ENCODE peak calls at places on chromosome 20, in five cellular contexts. One of them, this sample, is unnamed.

GRCh38 chr20:38970302-38970701 is 8.2 kb downstream of the DHX35 start:
- DNase-seq in IMR-90: peak
- DNase-seq in choroid plexus epithelial cell: peak
- DNase-seq in kidney: no peak
- DNase-seq in lower lobe of right lung: no peak
- DNase-seq in this sample: no peak

GRCh38 chr20:4957939-4958362 is 43.4 kb downstream of the SLC23A2 start:
- DNase-seq in IMR-90: peak
- DNase-seq in choroid plexus epithelial cell: peak
- DNase-seq in kidney: no peak
- DNase-seq in lower lobe of right lung: no peak
- DNase-seq in this sample: no peak

GRCh38 chr20:32278199-32278643 is 770 bp downstream of the KIF3B start:
- DNase-seq in IMR-90: peak
- DNase-seq in choroid plexus epithelial cell: peak
- DNase-seq in kidney: no peak
- DNase-seq in lower lobe of right lung: no peak
- DNase-seq in this sample: no peak

GRCh38 chr20:58988565-58988882 is 7.5 kb downstream of the NELFCD start:
- DNase-seq in IMR-90: no peak
- DNase-seq in choroid plexus epithelial cell: no peak
- DNase-seq in kidney: no peak
- DNase-seq in lower lobe of right lung: no peak
- DNase-seq in this sample: no peak

GRCh38 chr20:33046412-33046811 is 7.3 kb upstream of the BPIFB3 start:
- DNase-seq in IMR-90: no peak
- DNase-seq in choroid plexus epithelial cell: peak
- DNase-seq in kidney: no peak
- DNase-seq in lower lobe of right lung: no peak
- DNase-seq in this sample: no peak

GRCh38 chr20:49276201-49276894 is 1.5 kb downstream of the ZNFX1 start:
- DNase-seq in IMR-90: peak
- DNase-seq in choroid plexus epithelial cell: peak
- DNase-seq in kidney: no peak
- DNase-seq in lower lobe of right lung: no peak
- DNase-seq in this sample: peak

GRCh38 chr20:45044084-45044573 is 56.8 kb downstream of the KCNS1 start:
- DNase-seq in IMR-90: peak
- DNase-seq in choroid plexus epithelial cell: peak
- DNase-seq in kidney: no peak
- DNase-seq in lower lobe of right lung: no peak
- DNase-seq in this sample: no peak

GRCh38 chr20:57382516-57382915 is 8.7 kb upstream of the RBM38 start:
- DNase-seq in IMR-90: no peak
- DNase-seq in choroid plexus epithelial cell: no peak
- DNase-seq in kidney: no peak
- DNase-seq in lower lobe of right lung: no peak
- DNase-seq in this sample: no peak

GRCh38 chr20:3071610-3072529 is at the start of gene OXT:
- DNase-seq in IMR-90: no peak
- DNase-seq in choroid plexus epithelial cell: no peak
- DNase-seq in kidney: peak
- DNase-seq in lower lobe of right lung: peak
- DNase-seq in this sample: no peak

GRCh38 chr20:53847843-53848185 is 222.6 kb downstream of the BCAS1 start:
- DNase-seq in IMR-90: no peak
- DNase-seq in choroid plexus epithelial cell: no peak
- DNase-seq in kidney: no peak
- DNase-seq in lower lobe of right lung: no peak
- DNase-seq in this sample: no peak

GRCh38 chr20:44326391-44327159 is 10.3 kb upstream of the R3HDML start:
- DNase-seq in IMR-90: no peak
- DNase-seq in choroid plexus epithelial cell: no peak
- DNase-seq in kidney: no peak
- DNase-seq in lower lobe of right lung: no peak
- DNase-seq in this sample: no peak

GRCh38 chr20:57433658-57434389 is 42.6 kb downstream of the RBM38 start:
- DNase-seq in IMR-90: no peak
- DNase-seq in choroid plexus epithelial cell: no peak
- DNase-seq in kidney: no peak
- DNase-seq in lower lobe of right lung: no peak
- DNase-seq in this sample: no peak

GRCh38 chr20:57834306-57834863 is 124.6 kb upstream of the PMEPA1 start:
- DNase-seq in IMR-90: no peak
- DNase-seq in choroid plexus epithelial cell: no peak
- DNase-seq in kidney: no peak
- DNase-seq in lower lobe of right lung: no peak
- DNase-seq in this sample: no peak

GRCh38 chr20:16260911-16261310 is 312.3 kb downstream of the KIF16B start:
- DNase-seq in IMR-90: no peak
- DNase-seq in choroid plexus epithelial cell: peak
- DNase-seq in kidney: no peak
- DNase-seq in lower lobe of right lung: no peak
- DNase-seq in this sample: no peak

GRCh38 chr20:19764207-19764606 is 6.1 kb downstream of the RIN2 start:
- DNase-seq in IMR-90: peak
- DNase-seq in choroid plexus epithelial cell: no peak
- DNase-seq in kidney: no peak
- DNase-seq in lower lobe of right lung: no peak
- DNase-seq in this sample: no peak

GRCh38 chr20:51750037-51750769 is 18.0 kb downstream of the ATP9A start:
- DNase-seq in IMR-90: peak
- DNase-seq in choroid plexus epithelial cell: peak
- DNase-seq in kidney: peak
- DNase-seq in lower lobe of right lung: peak
- DNase-seq in this sample: peak

GRCh38 chr20:62618622-62619529 is 23.4 kb upstream of the SLCO4A1 start:
- DNase-seq in IMR-90: no peak
- DNase-seq in choroid plexus epithelial cell: no peak
- DNase-seq in kidney: peak
- DNase-seq in lower lobe of right lung: no peak
- DNase-seq in this sample: no peak

GRCh38 chr20:33233129-33233774 is 2.5 kb upstream of the BPIFA1 start:
- DNase-seq in IMR-90: no peak
- DNase-seq in choroid plexus epithelial cell: no peak
- DNase-seq in kidney: no peak
- DNase-seq in lower lobe of right lung: no peak
- DNase-seq in this sample: no peak

GRCh38 chr20:32820000-32820697 is 395 bp downstream of the MAPRE1 start:
- DNase-seq in IMR-90: peak
- DNase-seq in choroid plexus epithelial cell: peak
- DNase-seq in kidney: peak
- DNase-seq in lower lobe of right lung: peak
- DNase-seq in this sample: no peak

GRCh38 chr20:23165964-23166363 is 79.8 kb upstream of the CD93 start:
- DNase-seq in IMR-90: no peak
- DNase-seq in choroid plexus epithelial cell: no peak
- DNase-seq in kidney: no peak
- DNase-seq in lower lobe of right lung: no peak
- DNase-seq in this sample: no peak

GRCh38 chr20:7792131-7792869 is 148.0 kb downstream of the HAO1 start:
- DNase-seq in IMR-90: no peak
- DNase-seq in choroid plexus epithelial cell: no peak
- DNase-seq in kidney: no peak
- DNase-seq in lower lobe of right lung: no peak
- DNase-seq in this sample: no peak

GRCh38 chr20:14879839-14880238 is 542.4 kb upstream of the FLRT3 start:
- DNase-seq in IMR-90: no peak
- DNase-seq in choroid plexus epithelial cell: no peak
- DNase-seq in kidney: no peak
- DNase-seq in lower lobe of right lung: no peak
- DNase-seq in this sample: no peak

GRCh38 chr20:1964659-1965405 is 29.0 kb downstream of the PDYN start:
- DNase-seq in IMR-90: no peak
- DNase-seq in choroid plexus epithelial cell: no peak
- DNase-seq in kidney: no peak
- DNase-seq in lower lobe of right lung: no peak
- DNase-seq in this sample: no peak

GRCh38 chr20:427849-428657 is 20.0 kb downstream of the RBCK1 start:
- DNase-seq in IMR-90: no peak
- DNase-seq in choroid plexus epithelial cell: no peak
- DNase-seq in kidney: no peak
- DNase-seq in lower lobe of right lung: no peak
- DNase-seq in this sample: no peak

GRCh38 chr20:31260326-31260932 is 3.0 kb downstream of the DEFB115 start:
- DNase-seq in IMR-90: no peak
- DNase-seq in choroid plexus epithelial cell: peak
- DNase-seq in kidney: no peak
- DNase-seq in lower lobe of right lung: no peak
- DNase-seq in this sample: no peak
- TF ChIP-seq CTCF in IMR-90: peak
- TF ChIP-seq CTCF in choroid plexus epithelial cell: peak
- TF ChIP-seq CTCF in kidney: no peak
- TF ChIP-seq CTCF in lower lobe of right lung: peak
- TF ChIP-seq CTCF in this sample: peak

DNA sequence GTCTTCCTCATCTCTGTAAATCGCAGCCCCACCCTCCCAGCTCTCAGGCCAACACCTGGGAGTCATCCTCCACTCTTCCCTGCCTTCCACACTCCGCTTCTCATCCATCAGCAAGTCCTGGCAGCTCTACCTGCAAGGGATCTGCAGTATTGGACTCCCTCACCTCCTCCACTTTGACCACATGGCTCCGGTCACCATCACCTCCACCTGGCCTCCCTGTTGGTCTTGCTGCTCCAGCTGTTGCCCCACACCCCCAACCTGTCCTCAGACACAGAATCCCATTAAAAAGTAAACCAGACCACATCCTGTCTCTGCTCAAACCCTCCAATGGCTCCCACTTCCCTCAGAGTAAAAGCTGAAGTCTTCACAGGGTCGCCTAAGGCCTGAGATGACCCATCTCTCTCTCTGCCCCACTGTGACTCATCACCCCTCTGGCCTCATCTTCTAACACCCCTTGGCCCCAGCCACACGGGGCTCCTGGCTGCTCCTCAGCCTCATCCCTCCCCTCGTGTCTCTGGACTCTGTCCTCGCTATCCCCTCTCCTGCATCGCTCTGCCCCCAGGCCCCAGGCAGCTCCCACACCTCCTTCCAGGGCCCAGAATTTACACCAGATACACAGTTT is 185.1 kb upstream of the SULF2 start:
- DNase-seq in IMR-90: no peak
- DNase-seq in choroid plexus epithelial cell: no peak
- DNase-seq in kidney: no peak
- DNase-seq in lower lobe of right lung: no peak
- DNase-seq in this sample: no peak
- H3K4me3 ChIP-seq in IMR-90: no peak
- H3K4me3 ChIP-seq in choroid plexus epithelial cell: no peak
- H3K4me3 ChIP-seq in kidney: no peak
- H3K4me3 ChIP-seq in lower lobe of right lung: no peak
- H3K4me3 ChIP-seq in this sample: no peak

GRCh38 chr20:60857708-60858107 is 394.4 kb upstream of the CDH4 start:
- DNase-seq in IMR-90: peak
- DNase-seq in choroid plexus epithelial cell: peak
- DNase-seq in kidney: no peak
- DNase-seq in lower lobe of right lung: no peak
- DNase-seq in this sample: no peak

GRCh38 chr20:60851826-60852704 is 400.0 kb upstream of the CDH4 start:
- DNase-seq in IMR-90: no peak
- DNase-seq in choroid plexus epithelial cell: peak
- DNase-seq in kidney: no peak
- DNase-seq in lower lobe of right lung: no peak
- DNase-seq in this sample: no peak
- TF ChIP-seq CTCF in IMR-90: peak
- TF ChIP-seq CTCF in choroid plexus epithelial cell: peak
- TF ChIP-seq CTCF in kidney: peak
- TF ChIP-seq CTCF in lower lobe of right lung: peak
- TF ChIP-seq CTCF in this sample: peak

GRCh38 chr20:18588554-18589043 is 745 bp downstream of the DTD1 start:
- DNase-seq in IMR-90: no peak
- DNase-seq in choroid plexus epithelial cell: no peak
- DNase-seq in kidney: no peak
- DNase-seq in lower lobe of right lung: no peak
- DNase-seq in this sample: no peak
- H3K4me3 ChIP-seq in IMR-90: peak
- H3K4me3 ChIP-seq in choroid plexus epithelial cell: peak
- H3K4me3 ChIP-seq in kidney: peak
- H3K4me3 ChIP-seq in lower lobe of right lung: peak
- H3K4me3 ChIP-seq in this sample: peak

GRCh38 chr20:46433051-46433450 is 26.6 kb upstream of the ELMO2 start:
- DNase-seq in IMR-90: no peak
- DNase-seq in choroid plexus epithelial cell: no peak
- DNase-seq in kidney: no peak
- DNase-seq in lower lobe of right lung: no peak
- DNase-seq in this sample: no peak
- TF ChIP-seq CTCF in IMR-90: no peak
- TF ChIP-seq CTCF in choroid plexus epithelial cell: no peak
- TF ChIP-seq CTCF in kidney: no peak
- TF ChIP-seq CTCF in lower lobe of right lung: no peak
- TF ChIP-seq CTCF in this sample: no peak

GRCh38 chr20:25282034-25282781 is 34.3 kb downstream of the PYGB start:
- DNase-seq in IMR-90: no peak
- DNase-seq in choroid plexus epithelial cell: no peak
- DNase-seq in kidney: peak
- DNase-seq in lower lobe of right lung: peak
- DNase-seq in this sample: no peak
- H3K4me3 ChIP-seq in IMR-90: no peak
- H3K4me3 ChIP-seq in choroid plexus epithelial cell: no peak
- H3K4me3 ChIP-seq in kidney: no peak
- H3K4me3 ChIP-seq in lower lobe of right lung: no peak
- H3K4me3 ChIP-seq in this sample: no peak

DNA sequence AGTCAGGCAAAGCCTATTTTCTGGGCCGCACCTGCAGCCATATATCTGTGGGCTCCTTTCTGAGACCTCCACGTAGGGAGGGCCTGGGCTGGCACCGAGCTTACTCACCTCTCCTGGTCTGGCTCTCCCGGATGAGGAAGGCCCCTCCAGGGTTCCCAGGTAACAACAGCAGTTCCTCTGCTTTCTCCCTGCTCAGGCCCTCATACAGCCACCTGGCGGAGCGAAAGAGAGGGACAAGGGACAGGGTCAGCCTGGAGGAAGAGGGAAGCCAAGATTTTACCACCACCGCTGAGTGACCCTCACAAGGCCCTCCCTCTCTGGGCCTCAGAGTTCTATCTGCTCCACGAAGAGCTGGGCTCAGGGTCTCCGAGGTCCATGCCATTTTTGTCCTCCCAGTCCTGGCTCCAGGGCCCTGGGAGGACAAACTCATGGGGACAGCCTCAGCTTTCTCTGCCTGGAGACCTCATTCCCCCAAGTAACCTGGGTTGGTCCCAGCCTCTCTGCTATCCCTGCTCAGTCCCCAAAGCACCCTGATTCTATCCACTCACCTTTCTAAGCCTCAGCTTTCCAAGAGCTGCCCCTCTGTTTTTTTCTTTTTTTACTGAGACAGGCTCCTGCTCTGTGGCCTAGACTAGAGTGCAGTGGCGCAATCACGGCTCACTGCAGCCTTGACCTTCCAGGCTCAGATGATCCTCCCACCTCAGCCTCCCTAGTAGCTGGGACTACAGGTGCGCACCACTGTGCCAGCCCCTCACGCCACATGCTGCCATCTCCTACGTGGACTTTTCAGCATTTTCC is 13.3 kb downstream of the SLA2 start:
- DNase-seq in IMR-90: no peak
- DNase-seq in choroid plexus epithelial cell: no peak
- DNase-seq in kidney: no peak
- DNase-seq in lower lobe of right lung: no peak
- DNase-seq in this sample: no peak
- TF ChIP-seq CTCF in IMR-90: no peak
- TF ChIP-seq CTCF in choroid plexus epithelial cell: no peak
- TF ChIP-seq CTCF in kidney: no peak
- TF ChIP-seq CTCF in lower lobe of right lung: no peak
- TF ChIP-seq CTCF in this sample: no peak